ENCODE peak calls at places on chromosome 12, in seven cellular contexts. X is SK-N-SH, R is HCT116, I is H1, K is K562, V is GM12878, D is HepG2. J is an unnamed sample.

GRCh38 chr12:86331457-86331856 is 75.3 kb upstream of the MGAT4C start:
- DNase-seq in K (no peak), X (no peak), R (no peak), D (no peak), V (no peak), I (no peak), J (no peak)

GRCh38 chr12:104720346-104721064 is 237.6 kb downstream of the SLC41A2 start:
- DNase-seq in D (no peak), X (no peak), R (no peak), V (no peak), I (no peak), K (no peak), J (no peak)

GRCh38 chr12:51863363-51863920 is 14.9 kb upstream of the FIGNL2 start:
- DNase-seq in D (no peak), R (no peak), I (no peak), X (no peak), V (no peak), K (no peak), J (no peak)

GRCh38 chr12:49092086-49092815 is 2.4 kb downstream of the DHH start:
- DNase-seq in D (peak), I (no peak), K (peak), R (no peak), V (no peak), X (peak), J (peak)

GRCh38 chr12:31849090-31849687 is 110.0 kb upstream of the RESF1 start:
- DNase-seq in D (no peak), K (peak), V (no peak), X (no peak), I (no peak), R (peak), J (peak)

GRCh38 chr12:93430280-93430679 is 11.5 kb downstream of the UBE2N start:
- DNase-seq in I (no peak), X (no peak), K (no peak), D (no peak), R (no peak), V (no peak), J (no peak)

GRCh38 chr12:27988594-27989233 is 16.2 kb upstream of the PTHLH start:
- DNase-seq in R (no peak), X (no peak), K (no peak), D (no peak), V (no peak), I (no peak), J (no peak)

GRCh38 chr12:9787340-9787737 is 26.6 kb upstream of the CD69 start:
- DNase-seq in X (no peak), V (no peak), K (no peak), D (no peak), I (no peak), R (no peak), J (no peak)

GRCh38 chr12:52041695-52042123 is 9.5 kb upstream of the NR4A1 start:
- DNase-seq in D (no peak), K (peak), R (no peak), X (no peak), V (no peak), I (no peak), J (peak)

GRCh38 chr12:71780207-71780822 is 25.7 kb downstream of the RAB21 start:
- DNase-seq in V (no peak), D (peak), X (peak), K (peak), R (peak), I (no peak), J (peak)

GRCh38 chr12:12229556-12230092 is 37.2 kb downstream of the LRP6 start:
- DNase-seq in R (no peak), K (no peak), X (peak), I (no peak), D (no peak), V (no peak), J (no peak)

GRCh38 chr12:93011100-93011499 is 82.0 kb upstream of the EEA1 start:
- DNase-seq in I (no peak), K (no peak), D (no peak), V (no peak), X (no peak), R (peak), J (no peak)

GRCh38 chr12:24730461-24730896 is 218.4 kb downstream of the BCAT1 start:
- DNase-seq in I (no peak), X (no peak), R (no peak), K (no peak), V (no peak), D (no peak), J (no peak)

GRCh38 chr12:19199322-19199721 is 69.8 kb downstream of the PLEKHA5 start:
- DNase-seq in X (no peak), R (no peak), V (no peak), K (no peak), I (no peak), D (no peak), J (no peak)

GRCh38 chr12:5135126-5135525 is 91.4 kb downstream of the KCNA5 start:
- DNase-seq in D (no peak), I (no peak), R (no peak), V (no peak), K (no peak), X (no peak), J (no peak)

GRCh38 chr12:3624273-3624672 is 128.6 kb downstream of the CRACR2A start:
- DNase-seq in I (no peak), K (no peak), V (no peak), R (no peak), D (no peak), X (no peak), J (no peak)

GRCh38 chr12:41795910-41796309 is 348.8 kb downstream of the GXYLT1 start:
- DNase-seq in K (no peak), V (no peak), X (peak), R (peak), I (peak), D (no peak), J (no peak)

GRCh38 chr12:39405580-39405979 is 37.3 kb downstream of the KIF21A start:
- DNase-seq in D (no peak), R (no peak), K (no peak), X (no peak), V (peak), I (no peak), J (no peak)

GRCh38 chr12:131057211-131057721 is 103.6 kb downstream of the ADGRD1 start:
- DNase-seq in I (no peak), D (no peak), X (no peak), V (no peak), R (no peak), K (no peak), J (no peak)

GRCh38 chr12:4089147-4089606 is 184.4 kb upstream of the CCND2 start:
- DNase-seq in R (no peak), D (no peak), I (no peak), V (no peak), K (no peak), X (no peak), J (no peak)

GRCh38 chr12:131700271-131700670 is 10.6 kb upstream of the SFSWAP start:
- DNase-seq in V (no peak), D (no peak), I (no peak), R (no peak), X (no peak), K (no peak), J (no peak)

GRCh38 chr12:32290411-32290810 is 108.9 kb upstream of the FGD4 start:
- DNase-seq in X (no peak), R (no peak), V (no peak), I (no peak), D (no peak), K (peak), J (no peak)

GRCh38 chr12:55847603-55848329 is 5.0 kb upstream of the MMP19 start:
- DNase-seq in R (no peak), K (peak), X (peak), I (no peak), V (no peak), D (peak), J (no peak)

GRCh38 chr12:50203691-50204090 is 36.5 kb upstream of the CERS5 start:
- DNase-seq in R (no peak), D (no peak), V (no peak), I (no peak), X (no peak), K (no peak), J (no peak)

GRCh38 chr12:50211392-50212070 is 44.4 kb upstream of the CERS5 start:
- DNase-seq in I (no peak), R (no peak), X (no peak), K (no peak), V (no peak), D (no peak), J (no peak)

GRCh38 chr12:50212071-50212467 is 44.9 kb upstream of the CERS5 start:
- DNase-seq in K (no peak), X (no peak), I (no peak), R (no peak), D (no peak), V (no peak), J (no peak)

GRCh38 chr12:50205648-50206047 is 38.5 kb upstream of the CERS5 start:
- DNase-seq in X (no peak), V (no peak), D (no peak), I (no peak), R (no peak), K (no peak), J (no peak)

DNA sequence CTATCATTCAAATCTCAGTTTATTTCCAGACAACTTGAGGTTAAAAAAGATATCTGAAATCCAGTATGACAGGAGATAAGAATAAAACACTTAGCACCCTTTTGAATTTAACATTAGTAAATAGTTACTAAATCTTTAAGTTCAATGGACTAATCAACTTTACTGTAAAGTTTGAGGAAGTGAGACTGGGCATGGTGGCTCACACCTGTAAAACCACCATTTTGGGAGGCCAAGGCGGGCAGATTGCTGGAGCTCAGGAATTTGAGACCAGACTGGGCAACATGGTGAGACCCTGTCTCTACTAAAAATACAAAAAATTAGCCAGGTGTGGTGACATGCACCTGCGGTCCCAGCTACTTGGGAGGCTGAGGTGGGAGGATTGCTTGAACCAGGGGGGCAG is 40.3 kb upstream of the CERS5 start:
- DNase-seq in D (no peak), X (no peak), V (no peak), R (no peak), K (no peak), I (no peak), J (no peak)
- TF ChIP-seq JUND in D (no peak), X (no peak), V (no peak), R (no peak), K (no peak), I (no peak), J (no peak)

GRCh38 chr12:88377973-88378372 is 202.3 kb downstream of the KITLG start:
- DNase-seq in V (no peak), I (no peak), X (no peak), D (no peak), K (no peak), R (no peak), J (no peak)

GRCh38 chr12:88375960-88376305 is 204.3 kb downstream of the KITLG start:
- DNase-seq in I (no peak), D (no peak), V (no peak), R (no peak), K (no peak), X (no peak), J (no peak)

GRCh38 chr12:88371416-88372183 is 208.7 kb downstream of the KITLG start:
- DNase-seq in D (no peak), I (no peak), K (peak), V (no peak), R (no peak), X (no peak), J (no peak)

GRCh38 chr12:88375301-88375959 is 204.8 kb downstream of the KITLG start:
- DNase-seq in I (no peak), V (no peak), R (no peak), D (no peak), X (no peak), K (no peak), J (no peak)
- TF ChIP-seq JUND in I (no peak), V (no peak), R (no peak), D (no peak), X (no peak), K (no peak), J (no peak)

DNA sequence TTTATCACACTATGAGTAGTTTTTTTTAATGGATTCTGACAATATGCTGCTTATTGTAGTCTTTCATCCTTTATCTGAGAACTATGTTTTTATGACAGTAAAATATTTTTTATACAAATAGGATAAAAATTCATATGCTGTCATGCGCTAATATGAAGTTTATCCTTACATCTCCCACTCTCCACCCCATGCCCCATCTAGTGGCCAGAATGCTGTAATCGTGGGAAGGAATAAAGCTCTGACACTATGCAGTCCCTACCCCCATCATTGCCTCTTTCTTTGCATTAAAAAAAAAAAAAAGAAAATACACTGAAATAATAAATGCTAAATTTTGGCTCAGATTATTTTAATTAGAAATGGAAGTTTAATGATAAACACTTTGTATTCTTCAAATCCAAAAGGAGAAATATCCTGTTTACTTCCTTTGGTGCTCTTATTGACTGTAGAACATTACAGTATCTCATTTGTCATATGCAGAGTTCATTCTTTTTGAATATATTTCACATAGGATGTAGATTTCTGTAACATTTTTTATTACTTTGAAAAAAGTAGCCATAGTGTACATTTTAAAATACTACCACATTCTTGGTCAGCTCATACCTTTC is 145.9 kb upstream of the SLCO1C1 start:
- DNase-seq in R (peak), I (no peak), X (peak), D (peak), K (no peak), V (no peak), J (peak)
- TF ChIP-seq JUND in R (no peak), I (no peak), X (no peak), D (no peak), K (no peak), V (no peak), J (no peak)

DNA sequence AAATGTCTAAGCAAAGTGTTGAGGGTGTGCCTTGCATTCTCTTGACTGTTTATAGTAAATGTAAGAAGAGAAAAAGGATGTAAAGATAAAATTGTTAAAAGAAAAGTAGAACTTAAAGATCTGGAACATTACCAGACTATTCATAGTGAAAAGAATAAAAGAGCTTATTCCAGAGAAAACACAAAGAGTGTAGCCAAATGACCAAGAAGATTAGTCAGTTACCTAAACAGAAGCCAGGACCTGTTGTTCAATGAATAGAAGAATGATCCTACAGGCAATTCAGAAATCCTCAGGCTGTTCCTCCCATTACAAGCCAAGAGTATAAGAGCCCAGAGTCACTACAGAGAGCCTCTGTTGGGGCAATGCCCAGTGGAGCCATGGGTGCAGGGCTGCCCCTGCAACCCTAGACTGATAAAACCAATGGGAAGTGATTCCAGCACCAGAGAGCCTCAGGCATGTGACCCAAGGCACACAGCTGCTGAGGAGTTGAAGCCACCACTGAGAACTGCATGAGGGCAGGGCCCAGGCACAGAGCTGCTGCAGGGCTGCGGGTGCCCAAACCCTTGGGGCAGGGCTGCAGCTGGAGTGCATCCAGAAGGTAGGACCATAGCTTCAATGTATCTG is 91.1 kb upstream of the SLC38A4 start:
- DNase-seq in R (no peak), K (no peak), D (no peak), X (no peak), I (no peak), V (no peak), J (no peak)
- TF ChIP-seq JUND in R (no peak), K (no peak), D (no peak), X (no peak), I (no peak), V (no peak), J (no peak)

GRCh38 chr12:53989227-53990113 is 4.5 kb downstream of the HOXC10 start:
- DNase-seq in V (peak), X (no peak), D (peak), I (no peak), K (peak), R (no peak), J (peak)
- TF ChIP-seq JUND in V (no peak), X (no peak), D (no peak), I (no peak), K (peak), R (no peak), J (no peak)

DNA sequence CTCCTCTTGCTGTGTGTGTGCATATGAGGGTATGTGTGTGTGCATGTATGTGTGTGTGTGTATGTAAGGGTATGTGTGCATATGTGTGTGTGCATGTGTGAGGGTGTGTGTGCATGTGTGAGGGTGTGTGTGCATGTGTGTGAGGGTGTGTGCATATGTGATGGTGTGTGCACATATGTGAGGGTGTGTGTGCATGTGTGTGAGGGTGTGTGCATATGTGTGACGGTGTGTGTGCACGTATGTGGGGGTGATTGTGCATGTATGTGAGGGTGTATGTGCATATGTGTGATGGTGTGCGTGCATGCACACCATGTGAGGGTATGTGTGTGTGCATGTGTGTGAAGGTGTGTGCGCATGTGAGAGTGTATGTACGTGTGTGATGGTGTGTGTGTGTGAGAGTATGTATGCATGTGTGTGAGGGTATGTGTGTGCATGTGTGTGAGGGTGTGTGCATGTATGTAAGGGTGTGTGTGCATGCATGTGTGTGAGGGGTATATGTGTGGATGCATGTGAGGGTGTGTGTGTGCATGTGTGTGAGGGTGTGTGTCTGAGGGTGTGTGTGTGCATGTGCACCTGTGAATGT is 15.4 kb downstream of the DAO start:
- DNase-seq in X (no peak), K (no peak), V (no peak), R (no peak), D (no peak), I (no peak), J (no peak)
- TF ChIP-seq JUND in X (no peak), K (no peak), V (no peak), R (no peak), D (no peak), I (no peak), J (no peak)

DNA sequence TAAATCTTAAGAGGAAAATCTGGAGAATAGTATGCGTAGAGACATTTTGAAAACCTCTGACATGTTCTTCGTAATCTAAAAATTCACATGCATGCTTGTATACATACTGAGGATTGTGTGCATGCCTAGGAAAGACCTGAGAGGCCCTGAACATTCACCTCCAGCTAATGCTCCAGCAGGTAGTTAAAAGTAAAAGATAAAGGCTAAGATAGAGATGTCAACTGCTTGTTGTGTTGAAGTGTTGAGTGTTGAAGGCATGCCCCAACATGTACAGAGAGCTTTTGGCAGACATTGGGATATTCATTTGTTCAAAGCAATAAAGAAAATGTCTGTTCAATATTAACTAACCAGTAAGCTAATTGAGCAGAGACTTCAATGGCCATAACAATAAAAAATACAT is 118.6 kb upstream of the SYT1 start:
- DNase-seq in K (no peak), X (no peak), V (no peak), I (no peak), D (no peak), R (no peak), J (no peak)
- TF ChIP-seq JUND in K (no peak), X (no peak), V (no peak), I (no peak), D (no peak), R (no peak), J (no peak)

GRCh38 chr12:34403706-34404376 is 381.5 kb downstream of the ALG10 start:
- DNase-seq in D (no peak), R (no peak), I (no peak), X (peak), K (no peak), V (no peak), J (no peak)
- TF ChIP-seq JUND in D (no peak), R (no peak), I (no peak), X (no peak), K (no peak), V (no peak), J (no peak)

GRCh38 chr12:123591702-123592481 is 7.5 kb downstream of the TMED2 start:
- DNase-seq in V (no peak), R (no peak), X (no peak), I (no peak), K (no peak), D (no peak), J (no peak)
- TF ChIP-seq JUND in V (no peak), R (no peak), X (no peak), I (no peak), K (no peak), D (no peak), J (no peak)